ENCODE peak calls at places on chromosomes 4 and X, in five cellular contexts. Z is thoracic aorta, E is HTR-8/SVneo, G is NCI-H2171 treated with DMSO at 0.1 percent for 48 hours, R is H4. H is an unnamed sample.

GRCh38 chrX:18598413-18598812 is 73.5 kb downstream of the RS1 start:
- DNase-seq in E (no peak), Z (no peak), R (peak), G (no peak), H (no peak)

GRCh38 chr4:37631551-37631950 is 54.6 kb downstream of the RELL1 start:
- DNase-seq in E (no peak), Z (no peak), R (no peak), G (no peak), H (no peak)

GRCh38 chrX:68363984-68364383 is 69.3 kb downstream of the OPHN1 start:
- DNase-seq in Z (no peak), G (no peak), E (no peak), R (no peak), H (no peak)

GRCh38 chr4:40150932-40151331 is 45.9 kb upstream of the RHOH start:
- DNase-seq in R (no peak), Z (no peak), E (no peak), G (no peak), H (no peak)

GRCh38 chrX:74521961-74522833 is 92.2 kb downstream of the RLIM start:
- DNase-seq in E (peak), G (no peak), R (peak), Z (no peak), H (no peak)

GRCh38 chr4:7158081-7158750 is 34.1 kb upstream of the SORCS2 start:
- DNase-seq in E (no peak), Z (no peak), G (no peak), R (no peak), H (no peak)

GRCh38 chrX:39982927-39983326 is 114.8 kb downstream of the BCOR start:
- DNase-seq in Z (no peak), G (no peak), R (no peak), E (no peak), H (no peak)

GRCh38 chrX:53685711-53686110 is 808 bp downstream of the HUWE1 start:
- DNase-seq in Z (no peak), R (no peak), E (no peak), G (no peak), H (no peak)

GRCh38 chr4:105225500-105225899 is 78.8 kb downstream of the TET2 start:
- DNase-seq in G (no peak), R (no peak), Z (no peak), E (no peak), H (no peak)

GRCh38 chr4:38119663-38120374 is 159.6 kb downstream of the PTTG2 start:
- DNase-seq in Z (no peak), R (peak), E (peak), G (no peak), H (peak)

GRCh38 chrX:120213438-120214265 is 37.0 kb upstream of the ZBTB33 start:
- DNase-seq in G (peak), E (peak), R (peak), Z (no peak), H (peak)

GRCh38 chrX:93673869-93674271 is at the start of gene FAM133A:
- DNase-seq in E (no peak), Z (peak), G (no peak), R (peak), H (peak)

GRCh38 chrX:44306336-44306735 is 37.1 kb downstream of the EFHC2 start:
- DNase-seq in R (peak), Z (no peak), G (peak), E (no peak), H (peak)

GRCh38 chrX:10906861-10907260 is 204.3 kb upstream of the HCCS start:
- DNase-seq in R (no peak), Z (no peak), G (no peak), E (no peak), H (no peak)

GRCh38 chr4:7032591-7032990 is 10.6 kb upstream of the TADA2B start:
- DNase-seq in Z (no peak), E (no peak), R (no peak), G (no peak), H (no peak)

GRCh38 chr4:25788839-25789238 is 73.9 kb downstream of the SEL1L3 start:
- DNase-seq in Z (no peak), R (no peak), G (no peak), E (no peak), H (no peak)

GRCh38 chrX:140431521-140431920 is 73.3 kb downstream of the SOX3 start:
- DNase-seq in G (no peak), Z (no peak), R (no peak), E (no peak), H (no peak)

GRCh38 chr4:73727685-73728084 is 12.7 kb upstream of the CXCL8 start:
- DNase-seq in E (no peak), Z (no peak), G (no peak), R (no peak), H (no peak)

GRCh38 chr4:14871676-14872430 is 130.4 kb upstream of the CPEB2 start:
- DNase-seq in Z (no peak), E (no peak), R (no peak), G (no peak), H (peak)

GRCh38 chr4:7423801-7424552 is 10.8 kb downstream of the PSAPL1 start:
- DNase-seq in E (no peak), R (no peak), G (no peak), Z (no peak), H (no peak)

GRCh38 chr4:56619160-56619559 is 61.9 kb downstream of the HOPX start:
- DNase-seq in R (peak), G (peak), Z (no peak), E (no peak), H (no peak)

GRCh38 chr4:150816491-150816890 is 198.6 kb downstream of the LRBA start:
- DNase-seq in G (no peak), E (no peak), R (no peak), Z (no peak), H (no peak)

H was measured in Caki2.